ENCODE peak calls at places on chromosomes 13 and 19, in five cellular contexts. U is activated CD4-positive, CD25-positive, alpha-beta regulatory T cell treated with anti-CD3 and anti-CD28 coated beads, Interleukin-2, amount 50 U/mL, for 16 hours; Y is fibroblast of villous mesenchyme; A is PC-3; C is AG10803. V is an unnamed sample.

GRCh38 chr19:19214892-19215291 is 3.1 kb downstream of the NCAN start:
- DNase-seq in Y (peak), C (peak), U (no peak), A (peak), V (peak)

GRCh38 chr13:102591988-102592781 is 4.6 kb upstream of the TPP2 start:
- DNase-seq in Y (peak), A (peak), U (peak), C (peak), V (peak)

GRCh38 chr19:2048959-2049740 is 1.9 kb downstream of the MKNK2 start:
- DNase-seq in U (no peak), C (no peak), Y (no peak), A (no peak), V (no peak)

GRCh38 chr13:30787747-30788535 is 52.6 kb downstream of the ALOX5AP start:
- DNase-seq in C (no peak), A (no peak), Y (no peak), U (no peak), V (no peak)

GRCh38 chr19:8361921-8362793 is 1.8 kb upstream of the ANGPTL4 start:
- DNase-seq in U (no peak), Y (peak), A (peak), C (peak), V (peak)

GRCh38 chr19:5036733-5037681 is 68.1 kb downstream of the KDM4B start:
- DNase-seq in A (no peak), Y (peak), U (no peak), C (peak), V (peak)

GRCh38 chr13:31201341-31202024 is 1.7 kb downstream of the B3GLCT start:
- DNase-seq in U (no peak), Y (peak), A (peak), C (peak), V (peak)

GRCh38 chr13:75135325-75135825 is 346.6 kb downstream of the TBC1D4 start:
- DNase-seq in Y (peak), C (peak), U (no peak), A (peak), V (peak)

GRCh38 chr13:47112205-47112896 is 215.5 kb upstream of the HTR2A start:
- DNase-seq in U (no peak), C (no peak), Y (no peak), A (peak), V (no peak)

GRCh38 chr13:52851153-52851962 is 2.9 kb upstream of the PCDH8 start:
- DNase-seq in U (no peak), C (peak), Y (peak), A (no peak), V (peak)

GRCh38 chr13:51920267-51920666 is 58.5 kb downstream of the CCDC70 start:
- DNase-seq in A (no peak), Y (no peak), U (no peak), C (no peak), V (no peak)

GRCh38 chr13:96020155-96020575 is 33.0 kb downstream of the UGGT2 start:
- DNase-seq in Y (peak), C (peak), U (no peak), A (peak), V (peak)

GRCh38 chr19:10574462-10574861 is 5.7 kb upstream of the CDKN2D start:
- DNase-seq in C (no peak), A (no peak), U (no peak), Y (no peak), V (no peak)

GRCh38 chr19:3480383-3481091 is at the start of gene SMIM24:
- DNase-seq in A (no peak), C (no peak), Y (no peak), U (no peak), V (no peak)

GRCh38 chr19:4014541-4015491 is 7.3 kb downstream of the PIAS4 start:
- DNase-seq in C (no peak), A (no peak), Y (no peak), U (no peak), V (no peak)

GRCh38 chr19:17379221-17379631 is 2.1 kb upstream of the PLVAP start:
- DNase-seq in C (no peak), U (no peak), Y (no peak), A (no peak), V (no peak)

GRCh38 chr13:46577656-46578589 is 25.0 kb downstream of the LRCH1 start:
- DNase-seq in C (peak), Y (peak), U (no peak), A (no peak), V (no peak)

GRCh38 chr13:28347456-28348371 is 147.2 kb downstream of the FLT1 start:
- DNase-seq in Y (peak), C (no peak), U (no peak), A (peak), V (no peak)

GRCh38 chr13:98459721-98460370 is 117.1 kb downstream of the STK24 start:
- DNase-seq in A (no peak), Y (no peak), U (no peak), C (no peak), V (no peak)

GRCh38 chr13:56917966-56918365 is 222.8 kb upstream of the PRR20A start:
- DNase-seq in U (no peak), Y (no peak), C (no peak), A (no peak), V (no peak)

GRCh38 chr19:40247178-40247577 is 20.7 kb upstream of the CCNP start:
- DNase-seq in U (no peak), Y (no peak), C (no peak), A (no peak), V (no peak)

GRCh38 chr13:98900442-98900841 is 77.4 kb downstream of the DOCK9 start:
- DNase-seq in C (peak), Y (no peak), A (peak), U (no peak), V (no peak)

GRCh38 chr19:19458110-19458816 is 52.8 kb downstream of the GATAD2A start:
- DNase-seq in U (no peak), A (no peak), C (no peak), Y (no peak), V (no peak)

GRCh38 chr19:5895409-5895808 is 8.2 kb downstream of the NDUFA11 start:
- DNase-seq in A (no peak), U (no peak), C (no peak), Y (no peak), V (no peak)

GRCh38 chr13:44141213-44141724 is 232.4 kb upstream of the SERP2 start:
- DNase-seq in Y (no peak), A (no peak), C (peak), U (no peak), V (peak)

GRCh38 chr13:98581971-98582702 is 5.2 kb upstream of the STK24 start:
- DNase-seq in U (no peak), C (peak), Y (peak), A (peak), V (peak)

GRCh38 chr19:37537391-37537947 is 30.7 kb downstream of the ZNF793 start:
- DNase-seq in C (no peak), U (no peak), A (no peak), Y (peak), V (peak)

GRCh38 chr13:63305641-63306133 is 1890.0 kb upstream of the PCDH20 start:
- DNase-seq in U (no peak), A (no peak), Y (no peak), C (no peak), V (no peak)

GRCh38 chr13:101149735-101150380 is 266.4 kb downstream of the NALCN start:
- DNase-seq in C (peak), Y (peak), A (peak), U (no peak), V (peak)

V was measured in fibroblast of pulmonary artery.